ENCODE peak calls at places on chromosomes 1 and 21, in eight cellular contexts. One of them, this sample, is unnamed.

GRCh38 chr1:93692001-93692400 is 10.4 kb upstream of the BCAR3 start:
- DNase-seq in ascending aorta: no peak
- DNase-seq in cardiac fibroblast: no peak
- DNase-seq in GM10248: no peak
- DNase-seq in ovary: no peak
- DNase-seq in kidney epithelial cell: no peak
- DNase-seq in stomach: no peak
- DNase-seq in WTC11: no peak
- DNase-seq in this sample: no peak

GRCh38 chr21:26534517-26534916 is 38.6 kb downstream of the CYYR1 start:
- DNase-seq in stomach: no peak
- DNase-seq in GM10248: no peak
- DNase-seq in WTC11: no peak
- DNase-seq in cardiac fibroblast: no peak
- DNase-seq in ovary: no peak
- DNase-seq in ascending aorta: no peak
- DNase-seq in kidney epithelial cell: no peak
- DNase-seq in this sample: no peak

GRCh38 chr1:68493193-68493592 is 3.7 kb downstream of the DEPDC1 start:
- DNase-seq in ovary: no peak
- DNase-seq in kidney epithelial cell: no peak
- DNase-seq in WTC11: no peak
- DNase-seq in stomach: no peak
- DNase-seq in ascending aorta: no peak
- DNase-seq in cardiac fibroblast: no peak
- DNase-seq in GM10248: no peak
- DNase-seq in this sample: no peak

GRCh38 chr21:45302082-45303061 is 14.7 kb upstream of the POFUT2 start:
- DNase-seq in ovary: peak
- DNase-seq in WTC11: no peak
- DNase-seq in kidney epithelial cell: no peak
- DNase-seq in ascending aorta: peak
- DNase-seq in cardiac fibroblast: peak
- DNase-seq in GM10248: no peak
- DNase-seq in stomach: peak
- DNase-seq in this sample: no peak

GRCh38 chr1:172980456-172980855 is 70.3 kb downstream of the TNFSF18 start:
- DNase-seq in cardiac fibroblast: peak
- DNase-seq in GM10248: no peak
- DNase-seq in kidney epithelial cell: no peak
- DNase-seq in stomach: no peak
- DNase-seq in WTC11: no peak
- DNase-seq in ascending aorta: no peak
- DNase-seq in ovary: no peak
- DNase-seq in this sample: no peak

GRCh38 chr1:71345491-71345890 is 264.7 kb upstream of the ZRANB2 start:
- DNase-seq in ovary: no peak
- DNase-seq in kidney epithelial cell: no peak
- DNase-seq in stomach: no peak
- DNase-seq in GM10248: no peak
- DNase-seq in WTC11: no peak
- DNase-seq in ascending aorta: no peak
- DNase-seq in cardiac fibroblast: no peak
- DNase-seq in this sample: no peak

GRCh38 chr1:93255222-93256079 is 74.9 kb downstream of the CCDC18 start:
- DNase-seq in stomach: no peak
- DNase-seq in kidney epithelial cell: no peak
- DNase-seq in cardiac fibroblast: peak
- DNase-seq in ascending aorta: no peak
- DNase-seq in ovary: no peak
- DNase-seq in GM10248: no peak
- DNase-seq in WTC11: no peak
- DNase-seq in this sample: peak

GRCh38 chr1:84434756-84435142 is 36.5 kb downstream of the DNASE2B start:
- DNase-seq in kidney epithelial cell: no peak
- DNase-seq in stomach: no peak
- DNase-seq in cardiac fibroblast: peak
- DNase-seq in ascending aorta: no peak
- DNase-seq in GM10248: no peak
- DNase-seq in ovary: no peak
- DNase-seq in WTC11: no peak
- DNase-seq in this sample: no peak

GRCh38 chr1:229336345-229336744 is 6.5 kb downstream of the CCSAP start:
- DNase-seq in cardiac fibroblast: no peak
- DNase-seq in GM10248: no peak
- DNase-seq in ovary: no peak
- DNase-seq in stomach: no peak
- DNase-seq in WTC11: no peak
- DNase-seq in kidney epithelial cell: no peak
- DNase-seq in ascending aorta: no peak
- DNase-seq in this sample: no peak

GRCh38 chr1:9822490-9822889 is 1.3 kb downstream of the CLSTN1 start:
- DNase-seq in stomach: no peak
- DNase-seq in cardiac fibroblast: peak
- DNase-seq in GM10248: no peak
- DNase-seq in ovary: no peak
- DNase-seq in WTC11: no peak
- DNase-seq in kidney epithelial cell: no peak
- DNase-seq in ascending aorta: no peak
- DNase-seq in this sample: no peak

GRCh38 chr1:144551107-144551542 is 41.6 kb upstream of the PPIAL4F start:
- DNase-seq in ascending aorta: no peak
- DNase-seq in GM10248: no peak
- DNase-seq in stomach: no peak
- DNase-seq in cardiac fibroblast: peak
- DNase-seq in kidney epithelial cell: no peak
- DNase-seq in WTC11: peak
- DNase-seq in ovary: no peak
- DNase-seq in this sample: no peak

GRCh38 chr21:45241357-45241756 is 46.3 kb downstream of the POFUT2 start:
- DNase-seq in cardiac fibroblast: no peak
- DNase-seq in ascending aorta: no peak
- DNase-seq in ovary: no peak
- DNase-seq in GM10248: no peak
- DNase-seq in kidney epithelial cell: no peak
- DNase-seq in WTC11: no peak
- DNase-seq in stomach: no peak
- DNase-seq in this sample: no peak

GRCh38 chr1:1778827-1779675 is 781 bp upstream of the NADK start:
- DNase-seq in GM10248: peak
- DNase-seq in ascending aorta: peak
- DNase-seq in stomach: peak
- DNase-seq in WTC11: peak
- DNase-seq in cardiac fibroblast: no peak
- DNase-seq in ovary: peak
- DNase-seq in kidney epithelial cell: no peak
- DNase-seq in this sample: no peak

GRCh38 chr1:229070168-229070567 is 200.7 kb upstream of the RAB4A start:
- DNase-seq in ovary: peak
- DNase-seq in GM10248: no peak
- DNase-seq in WTC11: no peak
- DNase-seq in ascending aorta: peak
- DNase-seq in stomach: peak
- DNase-seq in cardiac fibroblast: peak
- DNase-seq in kidney epithelial cell: no peak
- DNase-seq in this sample: peak

GRCh38 chr21:44686843-44687561 is 5.0 kb upstream of the KRTAP12-1 start:
- DNase-seq in ascending aorta: no peak
- DNase-seq in kidney epithelial cell: no peak
- DNase-seq in ovary: no peak
- DNase-seq in cardiac fibroblast: no peak
- DNase-seq in WTC11: no peak
- DNase-seq in GM10248: no peak
- DNase-seq in stomach: no peak
- DNase-seq in this sample: no peak

GRCh38 chr1:56376188-56376984 is 203.0 kb downstream of the PLPP3 start:
- DNase-seq in WTC11: peak
- DNase-seq in stomach: peak
- DNase-seq in cardiac fibroblast: peak
- DNase-seq in ascending aorta: peak
- DNase-seq in kidney epithelial cell: peak
- DNase-seq in GM10248: no peak
- DNase-seq in ovary: peak
- DNase-seq in this sample: no peak

GRCh38 chr1:200040516-200041138 is 13.1 kb downstream of the NR5A2 start:
- DNase-seq in WTC11: peak
- DNase-seq in GM10248: peak
- DNase-seq in cardiac fibroblast: no peak
- DNase-seq in ascending aorta: no peak
- DNase-seq in stomach: no peak
- DNase-seq in kidney epithelial cell: no peak
- DNase-seq in ovary: no peak
- DNase-seq in this sample: no peak

GRCh38 chr1:80533178-80533577 is 1267.6 kb upstream of the ADGRL2 start:
- DNase-seq in GM10248: no peak
- DNase-seq in kidney epithelial cell: no peak
- DNase-seq in ovary: no peak
- DNase-seq in WTC11: no peak
- DNase-seq in ascending aorta: no peak
- DNase-seq in stomach: no peak
- DNase-seq in cardiac fibroblast: no peak
- DNase-seq in this sample: no peak

GRCh38 chr1:240044620-240045019 is 47.1 kb upstream of the FMN2 start:
- DNase-seq in WTC11: no peak
- DNase-seq in kidney epithelial cell: no peak
- DNase-seq in ascending aorta: no peak
- DNase-seq in GM10248: no peak
- DNase-seq in ovary: no peak
- DNase-seq in cardiac fibroblast: no peak
- DNase-seq in stomach: no peak
- DNase-seq in this sample: no peak

GRCh38 chr21:39681845-39682244 is 63.1 kb upstream of the IGSF5 start:
- DNase-seq in GM10248: no peak
- DNase-seq in ascending aorta: no peak
- DNase-seq in ovary: no peak
- DNase-seq in WTC11: no peak
- DNase-seq in stomach: no peak
- DNase-seq in cardiac fibroblast: peak
- DNase-seq in kidney epithelial cell: peak
- DNase-seq in this sample: peak

GRCh38 chr1:89633745-89634625 is 1.1 kb downstream of the LRRC8C start:
- DNase-seq in ovary: peak
- DNase-seq in GM10248: peak
- DNase-seq in cardiac fibroblast: peak
- DNase-seq in ascending aorta: no peak
- DNase-seq in WTC11: peak
- DNase-seq in kidney epithelial cell: no peak
- DNase-seq in stomach: no peak
- DNase-seq in this sample: no peak

GRCh38 chr1:29709711-29710169 is 473.4 kb downstream of the PTPRU start:
- DNase-seq in WTC11: no peak
- DNase-seq in GM10248: no peak
- DNase-seq in cardiac fibroblast: peak
- DNase-seq in stomach: no peak
- DNase-seq in ascending aorta: no peak
- DNase-seq in ovary: no peak
- DNase-seq in kidney epithelial cell: no peak
- DNase-seq in this sample: no peak

GRCh38 chr1:60170709-60171108 is 97.1 kb upstream of the C1orf87 start:
- DNase-seq in ascending aorta: no peak
- DNase-seq in GM10248: no peak
- DNase-seq in cardiac fibroblast: peak
- DNase-seq in ovary: no peak
- DNase-seq in WTC11: no peak
- DNase-seq in kidney epithelial cell: no peak
- DNase-seq in stomach: no peak
- DNase-seq in this sample: no peak

GRCh38 chr1:243950166-243950565 is 100.1 kb upstream of the AKT3 start:
- DNase-seq in GM10248: no peak
- DNase-seq in WTC11: no peak
- DNase-seq in ascending aorta: no peak
- DNase-seq in cardiac fibroblast: peak
- DNase-seq in kidney epithelial cell: peak
- DNase-seq in stomach: no peak
- DNase-seq in ovary: no peak
- DNase-seq in this sample: peak

GRCh38 chr1:158146165-158146564 is 34.5 kb upstream of the CD1D start:
- DNase-seq in cardiac fibroblast: peak
- DNase-seq in WTC11: no peak
- DNase-seq in ovary: no peak
- DNase-seq in kidney epithelial cell: no peak
- DNase-seq in ascending aorta: no peak
- DNase-seq in stomach: no peak
- DNase-seq in GM10248: no peak
- DNase-seq in this sample: no peak

GRCh38 chr1:100528861-100529260 is 9.1 kb upstream of the GPR88 start:
- DNase-seq in cardiac fibroblast: no peak
- DNase-seq in stomach: no peak
- DNase-seq in WTC11: no peak
- DNase-seq in ovary: no peak
- DNase-seq in kidney epithelial cell: no peak
- DNase-seq in ascending aorta: no peak
- DNase-seq in GM10248: no peak
- DNase-seq in this sample: no peak
- TF ChIP-seq CTCF in cardiac fibroblast: no peak
- TF ChIP-seq CTCF in stomach: no peak
- TF ChIP-seq CTCF in WTC11: no peak
- TF ChIP-seq CTCF in ovary: no peak
- TF ChIP-seq CTCF in kidney epithelial cell: no peak
- TF ChIP-seq CTCF in ascending aorta: no peak
- TF ChIP-seq CTCF in GM10248: no peak
- TF ChIP-seq CTCF in this sample: no peak

GRCh38 chr1:224357626-224358124 is 996 bp downstream of the CNIH4 start:
- DNase-seq in cardiac fibroblast: peak
- DNase-seq in stomach: no peak
- DNase-seq in ascending aorta: no peak
- DNase-seq in ovary: no peak
- DNase-seq in kidney epithelial cell: no peak
- DNase-seq in WTC11: no peak
- DNase-seq in GM10248: no peak
- DNase-seq in this sample: no peak
- TF ChIP-seq CTCF in cardiac fibroblast: no peak
- TF ChIP-seq CTCF in stomach: no peak
- TF ChIP-seq CTCF in ascending aorta: no peak
- TF ChIP-seq CTCF in ovary: no peak
- TF ChIP-seq CTCF in kidney epithelial cell: no peak
- TF ChIP-seq CTCF in WTC11: no peak
- TF ChIP-seq CTCF in GM10248: no peak
- TF ChIP-seq CTCF in this sample: no peak

DNA sequence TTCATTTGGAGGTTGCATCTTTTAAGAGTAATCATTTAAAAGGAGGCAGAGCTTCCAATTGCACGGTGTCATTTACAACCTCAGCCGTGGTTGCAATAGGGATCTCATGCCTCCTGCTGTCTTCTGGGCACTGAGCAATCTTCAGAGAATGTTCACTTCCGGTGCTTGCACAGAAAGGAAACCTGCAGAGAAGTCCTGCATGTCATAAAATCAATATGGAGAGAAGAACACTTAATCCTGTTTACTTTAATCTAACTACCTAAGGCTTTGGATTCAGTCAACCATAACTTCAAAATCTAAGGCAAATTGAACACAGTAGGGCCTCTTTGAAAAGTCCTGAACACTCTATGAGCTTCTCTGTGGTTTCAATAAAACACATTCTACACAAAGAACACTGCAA is 11.3 kb upstream of the MAP10 start:
- DNase-seq in cardiac fibroblast: peak
- DNase-seq in ovary: no peak
- DNase-seq in ascending aorta: no peak
- DNase-seq in WTC11: no peak
- DNase-seq in kidney epithelial cell: peak
- DNase-seq in stomach: no peak
- DNase-seq in GM10248: no peak
- DNase-seq in this sample: peak
- TF ChIP-seq CTCF in cardiac fibroblast: no peak
- TF ChIP-seq CTCF in ovary: no peak
- TF ChIP-seq CTCF in ascending aorta: no peak
- TF ChIP-seq CTCF in WTC11: no peak
- TF ChIP-seq CTCF in kidney epithelial cell: peak
- TF ChIP-seq CTCF in stomach: no peak
- TF ChIP-seq CTCF in GM10248: peak
- TF ChIP-seq CTCF in this sample: peak

GRCh38 chr1:8315573-8316475 is 2.1 kb upstream of the SLC45A1 start:
- DNase-seq in WTC11: peak
- DNase-seq in stomach: no peak
- DNase-seq in GM10248: no peak
- DNase-seq in cardiac fibroblast: no peak
- DNase-seq in ascending aorta: no peak
- DNase-seq in kidney epithelial cell: no peak
- DNase-seq in ovary: no peak
- DNase-seq in this sample: no peak
- TF ChIP-seq CTCF in WTC11: no peak
- TF ChIP-seq CTCF in stomach: no peak
- TF ChIP-seq CTCF in GM10248: no peak
- TF ChIP-seq CTCF in cardiac fibroblast: peak
- TF ChIP-seq CTCF in ascending aorta: no peak
- TF ChIP-seq CTCF in kidney epithelial cell: peak
- TF ChIP-seq CTCF in ovary: no peak
- TF ChIP-seq CTCF in this sample: peak